ENCODE peak calls at places on chromosome 4, in six cellular contexts. I is pancreas, A is heart right ventricle, H is hippocampal formation, V is GM03348, C is anterior cingulate cortex. S is an unnamed sample.
A peak's percentile ranks its signal among the peaks of the same experiment; 100 is the strongest.

GRCh38 chr4:148076964-148077363 is 345.1 kb downstream of the ARHGAP10 start:
- DNase-seq in I (no peak), H (no peak), C (no peak), A (no peak), V (no peak), S (no peak)

GRCh38 chr4:83043801-83044407 is 8.9 kb downstream of the COPS4 start:
- DNase-seq in H (no peak), C (no peak), V (peak; percentile 64), A (no peak), I (no peak), S (no peak)

GRCh38 chr4:123896446-123897071 is 500.0 kb downstream of the SPRY1 start:
- DNase-seq in V (peak; percentile 19), I (no peak), C (no peak), H (no peak), A (no peak), S (no peak)

GRCh38 chr4:40423735-40424134 is 88.6 kb downstream of the CHRNA9 start:
- DNase-seq in I (no peak), V (peak; percentile 48), H (no peak), C (no peak), A (no peak), S (no peak)

GRCh38 chr4:112509243-112510190 is 6.5 kb downstream of the NEUROG2 start:
- DNase-seq in H (no peak), V (peak; percentile 41), C (no peak), A (no peak), I (no peak), S (no peak)

GRCh38 chr4:150135134-150135773 is 57.0 kb downstream of the DCLK2 start:
- DNase-seq in V (no peak), C (no peak), H (no peak), A (no peak), I (no peak), S (no peak)

GRCh38 chr4:101163936-101164335 is 183.4 kb downstream of the PPP3CA start:
- DNase-seq in A (no peak), H (no peak), V (no peak), C (no peak), I (no peak), S (no peak)

GRCh38 chr4:120918788-120919187 is 3.7 kb downstream of the PRDM5 start:
- DNase-seq in I (peak; percentile 40), A (peak; percentile 23), V (peak; percentile 64), H (no peak), C (no peak), S (no peak)

GRCh38 chr4:101175896-101176676 is 171.2 kb downstream of the PPP3CA start:
- DNase-seq in A (peak; percentile 38), C (no peak), V (no peak), I (no peak), H (no peak), S (no peak)

GRCh38 chr4:105246712-105247111 is 100.0 kb downstream of the TET2 start:
- DNase-seq in A (no peak), H (no peak), I (no peak), V (peak; percentile 55), C (no peak), S (no peak)

GRCh38 chr4:148914301-148914700 is 472.1 kb upstream of the NR3C2 start:
- DNase-seq in V (no peak), H (no peak), I (no peak), C (peak; percentile 5), A (no peak), S (no peak)